ENCODE peak calls at places on chromosome 10, in nine cellular contexts. O, E, H, U, I, C, L, F and G are unnamed samples.

GRCh38 chr10:123147635-123148413 is at the start of gene HMX2:
- DNase-seq in F (no peak), L (no peak), O (peak; percentile 34), H (no peak), I (no peak), E (no peak), U (no peak), C (no peak), G (no peak)

GRCh38 chr10:52805414-52806285 is 33.1 kb upstream of the MBL2 start:
- DNase-seq in H (no peak), U (no peak), I (no peak), C (no peak), L (no peak), F (no peak), O (no peak), E (no peak), G (no peak)

GRCh38 chr10:101258179-101258885 is 29.1 kb upstream of the LBX1 start:
- DNase-seq in E (no peak), F (peak; percentile 20), O (no peak), I (peak; percentile 59), U (no peak), L (no peak), C (no peak), H (peak; percentile 16), G (peak; percentile 8)

GRCh38 chr10:110918633-110919348 is at the start of gene BBIP1:
- DNase-seq in E (peak; percentile 100), C (no peak), I (no peak), U (peak; percentile 98), O (peak; percentile 97), L (peak; percentile 100), F (peak; percentile 100), H (peak; percentile 100), G (peak; percentile 99)

GRCh38 chr10:10293431-10293830 is 724.2 kb upstream of the CELF2 start:
- DNase-seq in H (no peak), O (no peak), I (no peak), C (no peak), L (no peak), U (no peak), E (peak; percentile 14), F (no peak), G (no peak)

GRCh38 chr10:95637911-95638310 is 18.6 kb downstream of the ALDH18A1 start:
- DNase-seq in L (no peak), I (no peak), C (no peak), F (no peak), O (no peak), H (no peak), E (no peak), U (no peak), G (no peak)

GRCh38 chr10:34740321-34740720 is 74.8 kb downstream of the PARD3 start:
- DNase-seq in C (no peak), I (no peak), F (no peak), U (no peak), E (no peak), O (no peak), L (no peak), H (no peak), G (no peak)

GRCh38 chr10:8146650-8147049 is 92.2 kb downstream of the GATA3 start:
- DNase-seq in E (no peak), L (peak; percentile 87), F (no peak), I (no peak), U (peak; percentile 60), O (no peak), H (no peak), C (no peak), G (no peak)

GRCh38 chr10:106768204-106768603 is 396.3 kb downstream of the SORCS1 start:
- DNase-seq in E (no peak), O (no peak), U (no peak), L (no peak), C (no peak), I (no peak), F (no peak), H (no peak), G (no peak)

GRCh38 chr10:76352300-76352699 is 920.9 kb downstream of the LRMDA start:
- DNase-seq in E (peak; percentile 94), L (peak; percentile 94), I (no peak), C (no peak), F (no peak), U (peak; percentile 72), H (no peak), O (no peak), G (no peak)

GRCh38 chr10:100569687-100570517 is 34.2 kb downstream of the HIF1AN start:
- DNase-seq in E (no peak), L (no peak), O (no peak), I (peak; percentile 29), F (no peak), C (no peak), U (no peak), H (no peak), G (no peak)

GRCh38 chr10:100167521-100168312 is 18.1 kb downstream of the ERLIN1 start:
- DNase-seq in E (no peak), C (no peak), U (no peak), I (no peak), H (no peak), L (no peak), F (no peak), O (no peak), G (no peak)

GRCh38 chr10:122733450-122733849 is 33.8 kb upstream of the C10orf120 start:
- DNase-seq in U (no peak), O (no peak), H (peak; percentile 14), F (no peak), C (no peak), I (no peak), L (no peak), E (no peak), G (no peak)

GRCh38 chr10:17616403-17617030 is 657 bp downstream of the HACD1 start:
- DNase-seq in C (peak; percentile 66), L (peak; percentile 67), I (peak; percentile 51), F (peak; percentile 2), H (peak; percentile 33), O (peak; percentile 73), E (peak; percentile 39), U (peak; percentile 42), G (no peak)

GRCh38 chr10:73406863-73407262 is 7.0 kb downstream of the ANXA7 start:
- DNase-seq in O (no peak), I (no peak), U (no peak), F (no peak), L (peak; percentile 27), C (no peak), H (no peak), E (no peak), G (no peak)

GRCh38 chr10:62817120-62817762 is 1.1 kb upstream of the EGR2 start:
- DNase-seq in O (peak; percentile 75), L (peak; percentile 58), E (no peak), F (peak; percentile 23), U (no peak), H (peak; percentile 39), I (peak; percentile 80), C (peak; percentile 25), G (no peak)

GRCh38 chr10:35635576-35635975 is 6.5 kb downstream of the FZD8 start:
- DNase-seq in H (peak; percentile 89), O (no peak), I (peak; percentile 75), C (peak; percentile 39), E (peak; percentile 73), F (peak; percentile 56), U (no peak), L (peak; percentile 50), G (peak; percentile 12)

GRCh38 chr10:75099952-75100763 is 11.3 kb upstream of the SAMD8 start:
- DNase-seq in O (peak; percentile 88), H (peak; percentile 80), I (peak; percentile 93), C (peak; percentile 80), U (peak; percentile 52), L (peak; percentile 41), E (peak; percentile 60), F (peak; percentile 68), G (no peak)

GRCh38 chr10:102745157-102745556 is 1.4 kb downstream of the WBP1L start:
- DNase-seq in I (no peak), F (no peak), U (no peak), C (no peak), E (no peak), O (no peak), L (no peak), H (no peak), G (no peak)
- H3K4me3 ChIP-seq in I (peak overlapping the region; percentile 90), F (peak overlapping the region; percentile 88), U (peak overlapping the region; percentile 86), C (no peak overlapping the region), E (peak overlapping the region; percentile 82), O (no peak overlapping the region), L (peak overlapping the region; percentile 53), H (peak overlapping the region; percentile 85), G (peak overlapping the region; percentile 93)

DNA sequence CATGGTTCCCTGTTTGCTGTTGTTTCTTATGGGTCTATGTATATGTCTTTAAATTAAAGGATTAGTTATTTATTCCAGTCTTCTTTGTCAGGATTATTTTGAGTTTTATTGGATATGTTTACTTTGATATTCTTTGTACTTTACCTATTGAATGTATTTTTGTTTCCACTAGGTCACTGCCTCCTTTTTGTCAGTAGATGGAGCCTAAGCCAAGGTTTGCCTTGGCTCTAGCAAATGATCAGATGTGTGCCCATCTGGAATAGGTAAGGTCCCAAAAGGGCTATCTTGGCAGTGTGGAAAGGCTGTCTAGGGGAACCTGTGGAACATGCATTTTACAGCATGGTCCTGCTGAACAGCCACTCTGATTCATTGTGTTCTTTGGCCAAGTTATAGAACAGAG is 337.3 kb upstream of the GHITM start:
- DNase-seq in C (no peak), H (no peak), E (no peak), L (no peak), I (no peak), F (no peak), U (no peak), O (no peak), G (no peak)
- TF ChIP-seq CTCF in C (peak; percentile 51), H (no peak), E (no peak), L (no peak), I (no peak), F (no peak), U (peak; percentile 29), O (no peak), G (no peak)

GRCh38 chr10:42488416-42488815 is 150.0 kb downstream of the ZNF33B start:
- DNase-seq in I (no peak), L (no peak), O (no peak), U (peak; percentile 34), H (peak; percentile 41), F (no peak), E (no peak), C (no peak), G (no peak)
- H3K4me3 ChIP-seq in I (no peak overlapping the region), L (no peak overlapping the region), O (no peak overlapping the region), U (no peak overlapping the region), H (no peak overlapping the region), F (no peak overlapping the region), E (no peak overlapping the region), C (no peak overlapping the region), G (no peak overlapping the region)

GRCh38 chr10:27242473-27242950 is 1.9 kb upstream of the ACBD5 start:
- DNase-seq in C (no peak), L (no peak), O (no peak), U (no peak), F (no peak), I (no peak), H (no peak), E (no peak), G (no peak)
- TF ChIP-seq CTCF in C (no peak), L (no peak), O (no peak), U (no peak), F (no peak), I (no peak), H (no peak), E (no peak), G (no peak)